ENCODE peak calls at places on chromosomes 5 and 9, in six cellular contexts. I is fibroblast of mammary gland, R is T-helper 1 cell, F is mesenteric fat pad, P is AG10803, B is caudate nucleus. U is an unnamed sample.

GRCh38 chr5:117800261-117800660 is 1188.1 kb downstream of the DTWD2 start:
- DNase-seq in I (no peak), R (no peak), F (no peak), P (no peak), B (no peak), U (no peak)

GRCh38 chr9:82129708-82130107 is 141.1 kb downstream of the SPATA31D1 start:
- DNase-seq in I (no peak), R (no peak), F (no peak), P (no peak), B (no peak), U (no peak)

GRCh38 chr5:132457371-132458225 is 33.0 kb downstream of the IRF1 start:
- DNase-seq in I (peak), R (no peak), F (no peak), P (peak), B (no peak), U (no peak)

GRCh38 chr5:71830626-71831539 is 111.8 kb downstream of the CARTPT start:
- DNase-seq in I (peak), R (no peak), F (no peak), P (peak), B (no peak), U (no peak)

GRCh38 chr9:103183569-103184191 is 188.5 kb downstream of the CYLC2 start:
- DNase-seq in I (peak), R (no peak), F (no peak), P (no peak), B (no peak), U (no peak)

GRCh38 chr5:105430516-105430915 is 1867.9 kb upstream of the NUDT12 start:
- DNase-seq in I (no peak), R (no peak), F (no peak), P (no peak), B (no peak), U (no peak)

GRCh38 chr9:11158063-11158462 is 545.3 kb upstream of the PTPRD start:
- DNase-seq in I (no peak), R (no peak), F (no peak), P (no peak), B (no peak), U (no peak)

GRCh38 chr9:128920381-128921058 is at the start of gene PHYHD1:
- DNase-seq in I (peak), R (no peak), F (no peak), P (peak), B (no peak), U (no peak)

GRCh38 chr9:19119241-19119640 is 8.1 kb downstream of the PLIN2 start:
- DNase-seq in I (no peak), R (no peak), F (no peak), P (no peak), B (no peak), U (no peak)

GRCh38 chr9:12469084-12469483 is 224.1 kb upstream of the TYRP1 start:
- DNase-seq in I (no peak), R (no peak), F (no peak), P (no peak), B (no peak), U (no peak)

GRCh38 chr9:89482056-89482784 is 15.7 kb downstream of the SEMA4D start:
- DNase-seq in I (no peak), R (no peak), F (no peak), P (no peak), B (no peak), U (no peak)

GRCh38 chr5:72799721-72800120 is 16.7 kb upstream of the TNPO1 start:
- DNase-seq in I (no peak), R (no peak), F (no peak), P (no peak), B (no peak), U (no peak)